ENCODE peak calls at places on chromosomes 4 and X, in six cellular contexts. Z, O, M, J, N and C are unnamed samples. For H3K4me1, the result is how much of the 10 kb centered on the place peaks cover.

GRCh38 chr4:72207196-72207595 is 175.4 kb downstream of the NPFFR2 start:
- DNase-seq in Z (no peak), N (no peak), O (no peak), M (no peak), J (no peak), C (no peak)

GRCh38 chr4:1478766-1479355 is 72.6 kb upstream of the NKX1-1 start:
- DNase-seq in O (no peak), Z (no peak), J (peak), N (no peak), M (no peak), C (no peak)

GRCh38 chrX:43718081-43718480 is 62.0 kb downstream of the MAOA start:
- DNase-seq in J (no peak), O (no peak), N (no peak), M (no peak), Z (peak), C (peak)

GRCh38 chr4:141686929-141687328 is 50.5 kb downstream of the IL15 start:
- DNase-seq in N (no peak), J (no peak), O (peak), M (no peak), Z (no peak), C (no peak)

GRCh38 chr4:86450189-86450588 is 90.3 kb upstream of the MAPK10 start:
- DNase-seq in J (no peak), N (no peak), Z (no peak), M (no peak), O (no peak), C (no peak)

GRCh38 chrX:111823068-111823467 is 52.9 kb upstream of the TRPC5OS start:
- DNase-seq in M (no peak), O (peak), J (no peak), N (no peak), Z (no peak), C (peak)

GRCh38 chr4:185470503-185471195 is 884 bp downstream of the CCDC110 start:
- DNase-seq in Z (no peak), J (peak), M (peak), N (peak), O (peak), C (peak)

GRCh38 chrX:82816001-82816400 is 692.1 kb upstream of the POU3F4 start:
- DNase-seq in J (no peak), O (no peak), N (no peak), M (no peak), Z (no peak), C (no peak)

GRCh38 chr4:159016527-159017137 is 86.2 kb upstream of the RAPGEF2 start:
- DNase-seq in M (no peak), O (no peak), J (no peak), Z (no peak), N (no peak), C (no peak)

GRCh38 chr4:2268357-2269205 is 6.7 kb upstream of the MXD4 start:
- DNase-seq in J (no peak), M (no peak), N (no peak), O (no peak), Z (no peak), C (no peak)

GRCh38 chrX:71537743-71538142 is 4.8 kb downstream of the OGT start:
- DNase-seq in M (no peak), Z (no peak), O (no peak), J (no peak), N (no peak), C (no peak)

GRCh38 chrX:72046447-72046846 is 85.3 kb downstream of the RTL5 start:
- DNase-seq in N (no peak), O (no peak), M (no peak), Z (peak), J (no peak), C (no peak)

GRCh38 chrX:53086464-53086863 is 4.3 kb downstream of the TSPYL2 start:
- DNase-seq in N (peak), Z (no peak), J (peak), M (peak), O (no peak), C (no peak)

GRCh38 chr4:189096717-189097116 is 844.0 kb upstream of the FRG1 start:
- DNase-seq in Z (no peak), J (no peak), M (no peak), N (no peak), O (no peak), C (peak)

GRCh38 chr4:142558851-142559250 is 287.2 kb downstream of the INPP4B start:
- DNase-seq in O (no peak), J (no peak), M (no peak), Z (no peak), N (no peak), C (no peak)

GRCh38 chr4:73460913-73461522 is 20.5 kb upstream of the AFM start:
- DNase-seq in O (no peak), J (no peak), N (no peak), Z (no peak), M (no peak), C (no peak)
- H3K4me1 ChIP-seq in O (under half), J (under half), N (under half), Z (under half), M (under half), C (under half)

GRCh38 chr4:8545439-8545765 is 34.8 kb upstream of the GPR78 start:
- DNase-seq in Z (no peak), N (no peak), M (no peak), O (no peak), J (peak), C (no peak)

GRCh38 chr4:8548731-8549351 is 31.4 kb upstream of the GPR78 start:
- DNase-seq in O (no peak), M (no peak), J (peak), Z (no peak), N (no peak), C (peak)

GRCh38 chr4:8546766-8547107 is 33.5 kb upstream of the GPR78 start:
- DNase-seq in Z (no peak), J (peak), N (peak), O (no peak), M (no peak), C (peak)

GRCh38 chr4:8547912-8548730 is 32.1 kb upstream of the GPR78 start:
- DNase-seq in Z (peak), M (no peak), O (no peak), N (no peak), J (peak), C (peak)

DNA sequence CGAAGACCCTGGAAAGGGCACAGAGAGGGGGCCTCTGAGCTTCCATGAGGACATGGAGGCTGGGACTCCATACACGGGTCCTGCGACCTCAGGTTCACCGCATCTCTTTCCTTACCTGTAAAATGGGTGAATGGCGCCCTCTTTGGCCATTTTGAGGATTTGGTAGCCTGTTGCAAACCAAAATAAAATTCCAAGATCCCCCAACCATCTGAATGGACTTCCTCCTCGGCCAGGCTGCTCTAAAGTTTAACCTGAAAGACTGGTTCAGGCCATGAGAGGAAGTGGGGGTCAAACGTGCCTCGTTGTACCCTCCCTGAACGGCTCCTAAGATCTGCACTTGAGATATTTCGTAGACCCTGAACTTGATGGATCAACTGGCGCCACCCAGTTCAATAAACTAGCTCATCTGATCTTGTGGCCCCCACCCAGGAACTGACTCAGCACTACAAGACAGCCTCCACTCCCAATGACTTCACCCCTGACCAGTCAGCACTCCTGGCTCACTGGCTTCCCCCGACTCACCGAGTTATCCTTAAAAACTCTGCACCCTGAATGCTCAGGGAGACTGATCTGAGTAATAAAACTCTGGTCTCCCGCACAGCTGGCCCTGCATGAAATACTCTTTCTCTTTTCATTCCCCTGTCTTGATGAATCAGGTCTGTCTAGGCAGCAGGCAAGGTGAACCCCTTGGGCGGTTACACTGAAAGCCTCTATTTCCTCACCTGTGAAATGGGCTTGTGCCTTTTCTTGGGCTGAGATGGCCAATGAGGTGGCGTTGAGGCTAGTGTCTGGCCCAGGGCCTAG is 32.9 kb upstream of the GPR78 start:
- DNase-seq in M (no peak), Z (peak), N (no peak), J (peak), O (peak), C (peak)
- H3K27ac ChIP-seq in M (no peak), Z (no peak), N (no peak), J (no peak), O (no peak), C (peak)

GRCh38 chr4:76197971-76198410 is 15.6 kb downstream of the SCARB2 start:
- DNase-seq in J (peak), Z (no peak), N (peak), O (no peak), M (peak), C (no peak)
- H3K4me1 ChIP-seq in J (half or more), Z (under half), N (half or more), O (under half), M (half or more), C (under half)

GRCh38 chr4:138236035-138236434 is 6.1 kb downstream of the SLC7A11 start:
- DNase-seq in Z (peak), M (no peak), N (no peak), J (no peak), O (no peak), C (no peak)
- H3K27ac ChIP-seq in Z (peak), M (no peak), N (no peak), J (peak), O (peak), C (no peak)

DNA sequence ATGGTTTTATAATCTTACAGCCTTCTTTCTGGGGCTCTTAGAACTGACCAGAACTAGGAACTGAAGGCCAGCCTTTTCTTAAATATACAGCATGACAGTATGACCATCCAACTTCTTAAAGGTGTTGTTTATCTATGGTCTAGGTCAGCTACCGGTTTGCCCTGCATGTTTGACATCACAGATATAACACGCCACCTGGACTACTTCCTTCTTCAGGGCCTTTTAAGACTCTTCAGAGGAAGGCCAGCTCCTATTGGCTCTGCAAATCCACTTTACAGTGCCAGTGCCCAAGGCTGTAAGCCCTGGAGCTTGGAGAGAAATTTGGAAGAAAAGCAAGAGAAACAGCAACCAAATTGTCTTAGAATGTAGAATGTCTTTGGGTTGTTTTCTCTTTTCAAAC is 185.5 kb downstream of the MGST2 start:
- DNase-seq in M (no peak), Z (no peak), N (no peak), J (no peak), O (no peak), C (no peak)
- H3K4me1 ChIP-seq in M (under half), Z (under half), N (under half), J (under half), O (under half), C (under half)

GRCh38 chr4:153576443-153576774 is 107.7 kb upstream of the TLR2 start:
- DNase-seq in Z (no peak), J (no peak), N (no peak), M (no peak), O (no peak), C (no peak)
- H3K27ac ChIP-seq in Z (no peak), J (no peak), N (no peak), M (no peak), O (no peak), C (no peak)

DNA sequence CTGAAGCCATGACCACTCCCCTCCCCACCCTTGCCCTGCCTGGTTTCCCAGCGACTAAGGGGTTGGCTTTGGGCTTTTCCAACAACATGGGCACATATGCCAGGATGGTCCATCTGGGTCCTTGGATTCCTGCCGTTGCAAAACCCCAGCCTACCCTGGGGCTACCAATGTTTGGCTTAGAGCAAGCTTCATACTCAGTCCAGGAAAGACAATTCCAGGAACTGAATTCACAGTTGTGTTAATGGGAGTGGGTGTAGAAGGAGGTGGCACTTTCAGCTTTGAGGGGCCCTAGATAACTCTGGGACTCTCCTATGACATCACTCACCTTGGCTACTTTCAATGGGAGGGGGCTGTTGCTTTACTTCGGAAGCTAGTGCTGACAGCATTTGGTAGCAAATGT is 9.0 kb downstream of the FGFBP1 start:
- DNase-seq in O (no peak), N (no peak), J (no peak), Z (no peak), M (no peak), C (peak)
- H3K4me1 ChIP-seq in O (under half), N (under half), J (under half), Z (under half), M (under half), C (under half)

GRCh38 chr4:24091632-24092240 is 201.9 kb upstream of the PPARGC1A start:
- DNase-seq in J (no peak), O (no peak), Z (no peak), M (no peak), N (no peak), C (no peak)

GRCh38 chr4:24094726-24095125 is 204.9 kb upstream of the PPARGC1A start:
- DNase-seq in J (no peak), N (no peak), Z (no peak), O (no peak), M (no peak), C (no peak)

GRCh38 chr4:24093446-24093845 is 203.6 kb upstream of the PPARGC1A start:
- DNase-seq in O (no peak), N (no peak), J (no peak), M (no peak), Z (no peak), C (no peak)

DNA sequence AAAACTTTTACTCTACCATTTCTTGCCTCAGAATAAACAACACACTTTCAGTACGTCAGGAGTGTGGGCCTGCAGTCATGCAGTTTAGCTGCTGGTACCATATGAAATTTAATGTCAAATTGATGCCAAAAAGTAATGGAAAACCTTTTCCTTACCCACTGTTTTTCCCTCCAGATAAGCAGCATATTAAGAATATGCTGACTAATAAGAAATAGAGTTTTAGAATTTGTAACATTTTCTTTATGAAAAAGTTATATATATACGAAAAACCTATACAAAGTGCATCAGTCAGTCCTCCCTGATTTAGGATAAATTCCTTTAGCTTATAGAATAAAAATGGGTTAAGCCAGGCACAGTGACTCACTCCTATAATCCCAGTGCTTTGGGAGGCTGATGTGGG is 206.8 kb upstream of the PPARGC1A start:
- DNase-seq in Z (no peak), O (no peak), M (no peak), J (no peak), N (no peak), C (no peak)
- H3K27ac ChIP-seq in Z (no peak), O (no peak), M (no peak), J (no peak), N (no peak), C (no peak)